ENCODE peak calls at places on chromosomes 3 and 15, in eight cellular contexts. D is A172; C is IMR-90; X is epithelial cell of esophagus; P is RWPE2; T is RCC 7860; I is LoVo; N is stimulated activated CD4-positive, alpha-beta T cell treated with anti-CD3 and anti-CD28 coated beads, Interleukin-4, amount 100 ng/mL, for 1 hour. V is an unnamed sample.

GRCh38 chr3:103052236-103052830 is 617.5 kb downstream of the ZPLD1 start:
- DNase-seq in T (no peak), D (no peak), P (no peak), N (no peak), C (no peak), I (no peak), X (peak), V (peak)

GRCh38 chr15:28952666-28953491 is 67.1 kb downstream of the APBA2 start:
- DNase-seq in P (no peak), I (no peak), X (no peak), T (no peak), D (no peak), C (no peak), N (no peak), V (no peak)

GRCh38 chr3:183653209-183654064 is 18.0 kb downstream of the KLHL24 start:
- DNase-seq in I (no peak), N (no peak), C (no peak), D (peak), T (no peak), P (no peak), X (peak), V (peak)

GRCh38 chr3:16502347-16502908 is 11.1 kb downstream of the RFTN1 start:
- DNase-seq in T (no peak), X (no peak), N (no peak), P (no peak), C (no peak), D (no peak), I (no peak), V (no peak)

GRCh38 chr3:14555835-14556234 is 15.7 kb upstream of the GRIP2 start:
- DNase-seq in N (peak), C (no peak), D (no peak), X (peak), I (no peak), P (no peak), T (no peak), V (no peak)

GRCh38 chr3:146277953-146278631 is 27.2 kb upstream of the PLSCR4 start:
- DNase-seq in D (no peak), I (no peak), P (no peak), C (peak), T (no peak), N (no peak), X (peak), V (no peak)

GRCh38 chr3:154844863-154845262 is 235.3 kb upstream of the MME start:
- DNase-seq in I (no peak), T (no peak), X (no peak), C (no peak), N (no peak), P (no peak), D (no peak), V (no peak)

GRCh38 chr3:64179860-64180259 is 45.4 kb downstream of the PRICKLE2 start:
- DNase-seq in P (no peak), N (no peak), C (peak), D (no peak), T (no peak), X (peak), I (no peak), V (no peak)

GRCh38 chr3:9098716-9099675 is 135.7 kb upstream of the RAD18 start:
- DNase-seq in C (no peak), D (no peak), T (no peak), N (no peak), X (peak), I (no peak), P (no peak), V (no peak)

GRCh38 chr3:63763156-63763555 is 55.9 kb upstream of the C3orf49 start:
- DNase-seq in I (no peak), D (no peak), P (no peak), T (no peak), N (no peak), C (no peak), X (peak), V (peak)

GRCh38 chr3:73624363-73625123 is at the start of gene PDZRN3:
- DNase-seq in D (no peak), X (peak), P (no peak), N (no peak), I (no peak), T (no peak), C (peak), V (peak)

GRCh38 chr3:16362781-16363180 is 97.8 kb downstream of the OXNAD1 start:
- DNase-seq in X (peak), N (no peak), P (no peak), C (peak), D (no peak), T (no peak), I (no peak), V (no peak)

V was measured in A673.